ENCODE peak calls at places on chromosome 17, in ten cellular contexts. J, A, W, D, V, Q, Z, N, F and C are unnamed samples.

GRCh38 chr17:17347956-17348871 is 45.0 kb downstream of the NT5M start:
- DNase-seq in Z (peak; percentile 25), J (no peak), N (no peak), D (no peak), Q (no peak), W (no peak), V (no peak), A (no peak), F (no peak), C (no peak)

GRCh38 chr17:22286337-22287041 is 594.2 kb downstream of the KCNJ18 start:
- DNase-seq in N (no peak), W (peak; percentile 24), V (no peak), D (no peak), J (no peak), F (no peak), Q (no peak), A (no peak), Z (no peak), C (no peak)

GRCh38 chr17:19579192-19579668 is 45.6 kb downstream of the SLC47A1 start:
- DNase-seq in D (no peak), A (no peak), F (no peak), Q (no peak), V (no peak), Z (no peak), N (no peak), J (no peak), W (no peak), C (no peak)

GRCh38 chr17:681738-682137 is 32.9 kb downstream of the VPS53 start:
- DNase-seq in N (no peak), Z (peak; percentile 90), W (no peak), Q (no peak), V (no peak), F (no peak), A (no peak), J (no peak), D (no peak), C (no peak)

GRCh38 chr17:17724991-17725852 is 44.0 kb downstream of the RAI1 start:
- DNase-seq in N (no peak), V (peak; percentile 33), Z (peak; percentile 85), D (no peak), F (no peak), A (no peak), J (no peak), W (no peak), Q (no peak), C (no peak)

GRCh38 chr17:32241521-32242094 is 24.0 kb upstream of the RHBDL3 start:
- DNase-seq in Z (no peak), F (no peak), N (no peak), W (no peak), D (no peak), V (no peak), A (no peak), Q (no peak), J (no peak), C (no peak)

GRCh38 chr17:81440511-81441244 is 45.4 kb downstream of the BAHCC1 start:
- DNase-seq in N (no peak), W (no peak), F (no peak), V (peak; percentile 85), A (peak; percentile 47), Q (peak; percentile 46), D (no peak), J (no peak), Z (no peak), C (no peak)

GRCh38 chr17:40538019-40538935 is 27.0 kb downstream of the CCR7 start:
- DNase-seq in D (peak; percentile 61), Z (peak; percentile 71), Q (no peak), J (no peak), V (no peak), W (peak; percentile 78), A (no peak), N (no peak), F (no peak), C (no peak)

GRCh38 chr17:36617773-36618172 is 16.4 kb downstream of the MRM1 start:
- DNase-seq in Z (no peak), F (no peak), J (no peak), W (no peak), N (no peak), A (no peak), Q (no peak), D (no peak), V (no peak), C (no peak)

GRCh38 chr17:62657664-62658063 is 30.2 kb downstream of the MRC2 start:
- DNase-seq in N (no peak), A (no peak), Z (no peak), V (no peak), Q (no peak), D (no peak), W (no peak), F (no peak), J (no peak), C (no peak)

GRCh38 chr17:3879181-3879580 is 13.7 kb downstream of the CAMKK1 start:
- DNase-seq in Q (peak; percentile 61), D (no peak), A (no peak), V (no peak), N (no peak), F (no peak), Z (peak; percentile 96), W (no peak), J (no peak), C (no peak)

GRCh38 chr17:73400915-73401545 is 89.2 kb upstream of the CDC42EP4 start:
- DNase-seq in Q (no peak), F (no peak), W (no peak), D (no peak), A (no peak), J (no peak), Z (peak; percentile 38), V (no peak), N (no peak), C (no peak)

GRCh38 chr17:63193827-63194226 is 227.8 kb downstream of the TANC2 start:
- DNase-seq in V (no peak), A (no peak), D (no peak), J (no peak), N (no peak), Q (no peak), W (no peak), Z (no peak), F (no peak), C (no peak)

GRCh38 chr17:70896843-70897242 is 727.5 kb downstream of the KCNJ2 start:
- DNase-seq in W (no peak), N (no peak), A (no peak), Z (peak; percentile 55), D (no peak), Q (no peak), V (no peak), J (no peak), F (no peak), C (no peak)

GRCh38 chr17:48542114-48542955 is 2.6 kb downstream of the HOXB2 start:
- DNase-seq in A (no peak), V (no peak), D (no peak), F (no peak), N (no peak), J (no peak), Q (no peak), Z (peak; percentile 51), W (no peak), C (no peak)

GRCh38 chr17:45123930-45124796 is 8.2 kb downstream of the PLCD3 start:
- DNase-seq in Q (no peak), V (no peak), A (peak; percentile 84), J (no peak), W (peak; percentile 69), D (no peak), Z (peak; percentile 100), F (no peak), N (peak; percentile 74), C (no peak)

GRCh38 chr17:64632606-64633005 is 29.5 kb downstream of the SMURF2 start:
- DNase-seq in A (no peak), Z (no peak), V (no peak), W (no peak), N (no peak), J (no peak), D (no peak), Q (no peak), F (no peak), C (no peak)

GRCh38 chr17:42675984-42676423 is 790 bp downstream of the PLEKHH3 start:
- DNase-seq in J (no peak), A (no peak), D (no peak), Z (peak; percentile 98), N (peak; percentile 34), W (no peak), F (no peak), V (peak; percentile 43), Q (peak; percentile 33), C (no peak)

GRCh38 chr17:6374271-6374691 is 60.6 kb downstream of the AIPL1 start:
- DNase-seq in Q (no peak), Z (no peak), F (no peak), J (no peak), N (no peak), A (no peak), V (no peak), D (no peak), W (no peak), C (no peak)

GRCh38 chr17:76643553-76644148 is at the start of gene ST6GALNAC1:
- DNase-seq in Q (no peak), A (no peak), Z (no peak), W (no peak), V (peak; percentile 16), N (no peak), J (peak; percentile 5), F (no peak), D (no peak), C (no peak)

GRCh38 chr17:21464611-21465021 is 88.5 kb downstream of the KCNJ12 start:
- DNase-seq in W (no peak), D (no peak), Z (no peak), A (no peak), N (no peak), Q (no peak), V (no peak), F (no peak), J (no peak), C (no peak)

GRCh38 chr17:9132944-9133610 is 111.8 kb downstream of the NTN1 start:
- DNase-seq in A (no peak), F (no peak), W (no peak), J (no peak), V (no peak), N (no peak), D (no peak), Z (peak; percentile 71), Q (no peak), C (no peak)

GRCh38 chr17:68424861-68425260 is 32.4 kb downstream of the WIPI1 start:
- DNase-seq in Q (no peak), D (no peak), F (no peak), A (no peak), W (no peak), V (no peak), N (no peak), J (no peak), Z (peak; percentile 73), C (no peak)

GRCh38 chr17:5508855-5509254 is 22.5 kb downstream of the MIS12 start:
- DNase-seq in D (no peak), Z (peak; percentile 86), Q (peak; percentile 38), A (no peak), F (no peak), N (peak; percentile 37), J (no peak), V (no peak), W (no peak), C (no peak)

GRCh38 chr17:54029196-54029595 is 206.5 kb downstream of the KIF2B start:
- DNase-seq in W (no peak), V (no peak), A (no peak), N (no peak), F (no peak), D (no peak), J (no peak), Q (no peak), Z (no peak), C (no peak)

GRCh38 chr17:17694229-17695081 is 13.2 kb downstream of the RAI1 start:
- DNase-seq in A (peak; percentile 50), V (peak; percentile 67), F (peak; percentile 48), W (peak; percentile 54), D (peak; percentile 73), J (peak; percentile 58), Z (peak; percentile 98), N (peak; percentile 57), Q (peak; percentile 43), C (peak; percentile 51)